ENCODE peak calls at places on chromosomes 6 and 20, in four cellular contexts. One of them, this sample, is unnamed.
A peak's percentile ranks its signal among the peaks of the same experiment; 100 is the strongest.

GRCh38 chr6:130385059-130385695 is 19.4 kb downstream of the TMEM200A start:
- DNase-seq in globus pallidus: no peak
- DNase-seq in activated gamma-delta T cell: no peak
- DNase-seq in GM19239: no peak
- DNase-seq in this sample: no peak

GRCh38 chr6:26065952-26066380 is 21.3 kb upstream of the HFE start:
- DNase-seq in globus pallidus: peak; percentile 77
- DNase-seq in activated gamma-delta T cell: no peak
- DNase-seq in GM19239: no peak
- DNase-seq in this sample: peak; percentile 79

GRCh38 chr20:21238400-21238799 is 64.7 kb upstream of the XRN2 start:
- DNase-seq in globus pallidus: no peak
- DNase-seq in activated gamma-delta T cell: no peak
- DNase-seq in GM19239: no peak
- DNase-seq in this sample: no peak

GRCh38 chr6:169702640-169703246 is 817 bp downstream of the C6orf120 start:
- DNase-seq in globus pallidus: no peak
- DNase-seq in activated gamma-delta T cell: peak; percentile 28
- DNase-seq in GM19239: peak; percentile 9
- DNase-seq in this sample: no peak

GRCh38 chr6:128740951-128741350 is 142.0 kb upstream of the LAMA2 start:
- DNase-seq in globus pallidus: no peak
- DNase-seq in activated gamma-delta T cell: no peak
- DNase-seq in GM19239: no peak
- DNase-seq in this sample: no peak

GRCh38 chr20:48898210-48898609 is 23.3 kb upstream of the ARFGEF2 start:
- DNase-seq in globus pallidus: no peak
- DNase-seq in activated gamma-delta T cell: no peak
- DNase-seq in GM19239: no peak
- DNase-seq in this sample: no peak

GRCh38 chr6:87176493-87176892 is 21.1 kb downstream of the ZNF292 start:
- DNase-seq in globus pallidus: no peak
- DNase-seq in activated gamma-delta T cell: no peak
- DNase-seq in GM19239: no peak
- DNase-seq in this sample: no peak

GRCh38 chr20:61731363-61732181 is 334.1 kb downstream of the TAF4 start:
- DNase-seq in globus pallidus: no peak
- DNase-seq in activated gamma-delta T cell: no peak
- DNase-seq in GM19239: no peak
- DNase-seq in this sample: no peak

GRCh38 chr20:1792274-1792673 is 102.9 kb upstream of the SIRPA start:
- DNase-seq in globus pallidus: no peak
- DNase-seq in activated gamma-delta T cell: no peak
- DNase-seq in GM19239: no peak
- DNase-seq in this sample: no peak

GRCh38 chr6:111798281-111798725 is 74.9 kb downstream of the FYN start:
- DNase-seq in globus pallidus: no peak
- DNase-seq in activated gamma-delta T cell: no peak
- DNase-seq in GM19239: no peak
- DNase-seq in this sample: no peak

GRCh38 chr6:130296854-130297253 is 69.0 kb upstream of the TMEM200A start:
- DNase-seq in globus pallidus: no peak
- DNase-seq in activated gamma-delta T cell: no peak
- DNase-seq in GM19239: no peak
- DNase-seq in this sample: no peak

GRCh38 chr20:62286493-62287064 is 16.2 kb upstream of the ADRM1 start:
- DNase-seq in globus pallidus: no peak
- DNase-seq in activated gamma-delta T cell: no peak
- DNase-seq in GM19239: no peak
- DNase-seq in this sample: no peak

GRCh38 chr20:58690351-58690750 is 2.2 kb upstream of the NPEPL1 start:
- DNase-seq in globus pallidus: no peak
- DNase-seq in activated gamma-delta T cell: no peak
- DNase-seq in GM19239: no peak
- DNase-seq in this sample: no peak

GRCh38 chr6:38997128-38997761 is 51.3 kb upstream of the GLP1R start:
- DNase-seq in globus pallidus: no peak
- DNase-seq in activated gamma-delta T cell: no peak
- DNase-seq in GM19239: no peak
- DNase-seq in this sample: peak; percentile 13

GRCh38 chr6:54327631-54328030 is 19.4 kb downstream of the TINAG start:
- DNase-seq in globus pallidus: no peak
- DNase-seq in activated gamma-delta T cell: no peak
- DNase-seq in GM19239: no peak
- DNase-seq in this sample: no peak

GRCh38 chr6:109305028-109305427 is 77.2 kb downstream of the CD164 start:
- DNase-seq in globus pallidus: no peak
- DNase-seq in activated gamma-delta T cell: no peak
- DNase-seq in GM19239: no peak
- DNase-seq in this sample: no peak

GRCh38 chr6:30885481-30885998 is 1.2 kb downstream of the DDR1 start:
- DNase-seq in globus pallidus: peak; percentile 68
- DNase-seq in activated gamma-delta T cell: no peak
- DNase-seq in GM19239: no peak
- DNase-seq in this sample: peak; percentile 32

GRCh38 chr6:107399927-107400326 is 59.4 kb downstream of the PDSS2 start:
- DNase-seq in globus pallidus: no peak
- DNase-seq in activated gamma-delta T cell: no peak
- DNase-seq in GM19239: no peak
- DNase-seq in this sample: no peak

GRCh38 chr6:132259070-132259469 is 142.2 kb downstream of the MOXD1 start:
- DNase-seq in globus pallidus: no peak
- DNase-seq in activated gamma-delta T cell: no peak
- DNase-seq in GM19239: no peak
- DNase-seq in this sample: no peak

GRCh38 chr6:111646942-111647341 is 41.3 kb upstream of the TRAF3IP2 start:
- DNase-seq in globus pallidus: no peak
- DNase-seq in activated gamma-delta T cell: no peak
- DNase-seq in GM19239: no peak
- DNase-seq in this sample: no peak

GRCh38 chr6:145562771-145563615 is 172.3 kb downstream of the EPM2A start:
- DNase-seq in globus pallidus: no peak
- DNase-seq in activated gamma-delta T cell: no peak
- DNase-seq in GM19239: no peak
- DNase-seq in this sample: no peak

GRCh38 chr6:107698146-107698545 is 126.0 kb downstream of the SCML4 start:
- DNase-seq in globus pallidus: no peak
- DNase-seq in activated gamma-delta T cell: no peak
- DNase-seq in GM19239: no peak
- DNase-seq in this sample: no peak

GRCh38 chr20:50491168-50491567 is 19.0 kb upstream of the PTPN1 start:
- DNase-seq in globus pallidus: no peak
- DNase-seq in activated gamma-delta T cell: no peak
- DNase-seq in GM19239: no peak
- DNase-seq in this sample: no peak

GRCh38 chr20:50296450-50297375 is 106.1 kb downstream of the CEBPB start:
- DNase-seq in globus pallidus: no peak
- DNase-seq in activated gamma-delta T cell: no peak
- DNase-seq in GM19239: no peak
- DNase-seq in this sample: no peak

GRCh38 chr20:22449115-22449973 is 135.0 kb downstream of the FOXA2 start:
- DNase-seq in globus pallidus: peak; percentile 47
- DNase-seq in activated gamma-delta T cell: no peak
- DNase-seq in GM19239: no peak
- DNase-seq in this sample: no peak

GRCh38 chr6:41859356-41859755 is 35.8 kb downstream of the USP49 start:
- DNase-seq in globus pallidus: no peak
- DNase-seq in activated gamma-delta T cell: no peak
- DNase-seq in GM19239: no peak
- DNase-seq in this sample: no peak

GRCh38 chr6:160048471-160048870 is 73.1 kb upstream of the SLC22A1 start:
- DNase-seq in globus pallidus: no peak
- DNase-seq in activated gamma-delta T cell: no peak
- DNase-seq in GM19239: no peak
- DNase-seq in this sample: no peak

GRCh38 chr6:137496909-137497721 is 2.9 kb upstream of the OLIG3 start:
- DNase-seq in globus pallidus: no peak
- DNase-seq in activated gamma-delta T cell: no peak
- DNase-seq in GM19239: no peak
- DNase-seq in this sample: no peak

GRCh38 chr20:37562695-37563480 is 35.2 kb upstream of the BLCAP start:
- DNase-seq in globus pallidus: no peak
- DNase-seq in activated gamma-delta T cell: no peak
- DNase-seq in GM19239: no peak
- DNase-seq in this sample: no peak

GRCh38 chr6:84979541-84979940 is 215.1 kb upstream of the TBX18 start:
- DNase-seq in globus pallidus: no peak
- DNase-seq in activated gamma-delta T cell: no peak
- DNase-seq in GM19239: no peak
- DNase-seq in this sample: no peak

This sample was measured in GM10248.